ENCODE peak calls at places on chromosomes 16 and 17, in six cellular contexts. L is HFF-Myc, W is A673, C is endothelial cell of umbilical vein, I is lung, D is pancreas. E is an unnamed sample.
A peak's percentile ranks its signal among the peaks of the same experiment; 100 is the strongest.

GRCh38 chr17:8681175-8681949 is 50.8 kb upstream of the MYH10 start:
- DNase-seq in D (no peak), I (no peak), W (peak; percentile 44), L (peak; percentile 68), C (peak; percentile 98), E (peak; percentile 22)

GRCh38 chr17:11039342-11039741 is 201.5 kb upstream of the PIRT start:
- DNase-seq in W (no peak), L (no peak), C (no peak), D (no peak), I (no peak), E (no peak)

GRCh38 chr16:57786632-57787518 is 15.4 kb downstream of the KIFC3 start:
- DNase-seq in W (no peak), I (peak; percentile 54), C (no peak), L (no peak), D (no peak), E (peak; percentile 73)

GRCh38 chr16:1279081-1279944 is 23.4 kb downstream of the TPSD1 start:
- DNase-seq in L (no peak), C (no peak), W (no peak), I (no peak), D (no peak), E (no peak)

GRCh38 chr16:57446530-57447141 is 549 bp downstream of the CIAPIN1 start:
- DNase-seq in W (peak; percentile 34), D (peak; percentile 29), C (peak; percentile 43), L (no peak), I (peak; percentile 39), E (peak; percentile 42)

GRCh38 chr16:82046941-82047340 is 11.9 kb downstream of the HSD17B2 start:
- DNase-seq in D (no peak), I (peak; percentile 38), C (no peak), L (no peak), W (no peak), E (no peak)

GRCh38 chr17:2704031-2704889 is 7.3 kb downstream of the CLUH start:
- DNase-seq in I (no peak), W (no peak), L (no peak), D (peak; percentile 12), C (no peak), E (no peak)

GRCh38 chr17:76969598-76970172 is 101.5 kb downstream of the MGAT5B start:
- DNase-seq in D (no peak), I (no peak), C (no peak), W (peak; percentile 45), L (no peak), E (no peak)

GRCh38 chr16:53129281-53130192 is 74.7 kb downstream of the CHD9 start:
- DNase-seq in W (peak; percentile 48), I (no peak), L (no peak), D (peak; percentile 16), C (no peak), E (no peak)

GRCh38 chr16:12866981-12867551 is 34.3 kb upstream of the SHISA9 start:
- DNase-seq in I (no peak), L (no peak), D (no peak), C (no peak), W (no peak), E (no peak)

GRCh38 chr16:5575846-5576245 is 478.3 kb upstream of the EEF2KMT start:
- DNase-seq in C (no peak), W (no peak), D (no peak), L (no peak), I (no peak), E (no peak)

GRCh38 chr16:23640669-23640958 is 496 bp downstream of the PALB2 start:
- DNase-seq in D (no peak), L (no peak), C (no peak), I (no peak), W (peak; percentile 35), E (no peak)

GRCh38 chr17:29399634-29400033 is 9.5 kb downstream of the TAOK1 start:
- DNase-seq in L (no peak), W (no peak), C (no peak), D (no peak), I (no peak), E (no peak)

DNA sequence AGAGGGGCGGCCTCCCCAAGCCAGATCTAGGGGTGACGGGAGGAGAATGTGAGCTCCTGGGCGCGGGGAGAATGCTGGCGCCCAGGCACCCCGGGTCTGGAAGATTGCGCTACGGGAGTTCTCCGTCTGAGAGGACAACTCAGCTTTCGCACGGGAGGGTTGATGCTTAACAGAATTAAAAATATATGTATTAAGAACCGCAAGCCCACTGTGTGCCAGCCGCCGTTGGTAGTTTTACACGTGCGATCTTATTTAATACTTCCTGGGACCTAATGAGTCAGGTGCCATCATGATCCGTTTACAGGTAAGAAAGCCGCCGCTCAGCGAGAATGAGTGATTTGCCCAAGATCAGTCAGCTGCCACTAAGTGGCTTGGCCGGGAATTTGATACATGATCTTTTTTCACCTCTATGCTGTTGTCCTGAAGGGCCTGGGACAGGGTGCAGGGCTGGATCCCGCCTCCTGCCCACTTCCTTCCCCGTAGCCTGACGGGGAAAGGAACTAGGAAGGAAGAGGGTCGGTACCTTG is 784 bp downstream of the VAT1L start:
- DNase-seq in C (no peak), L (no peak), W (no peak), I (no peak), D (no peak), E (no peak)
- H3K4me3 ChIP-seq in C (peak overlapping the region; percentile 61), L (peak overlapping the region; percentile 44), W (no peak overlapping the region), I (no peak overlapping the region), D (peak overlapping the region; percentile 29), E (peak overlapping the region; percentile 66)

DNA sequence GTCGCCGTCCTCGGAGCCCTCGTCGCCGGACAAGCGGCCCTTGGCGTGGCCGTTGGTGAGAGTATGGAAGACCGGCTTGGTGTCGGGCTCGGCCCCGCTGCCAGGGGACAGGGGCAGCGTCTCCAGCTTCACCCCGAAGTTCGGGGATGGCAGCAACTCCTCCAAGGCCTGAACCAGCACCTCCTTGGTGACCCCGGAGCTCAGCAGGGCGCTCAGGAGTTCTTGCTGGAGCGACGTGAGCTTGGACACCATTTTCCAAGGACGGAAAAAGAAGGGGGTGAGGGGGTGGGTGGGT is 279 bp downstream of the HNF1B start:
- DNase-seq in I (no peak), W (no peak), L (no peak), D (no peak), C (no peak), E (no peak)
- H3K4me3 ChIP-seq in I (peak overlapping the region; percentile 57), W (no peak overlapping the region), L (no peak overlapping the region), D (peak overlapping the region; percentile 56), C (no peak overlapping the region), E (no peak overlapping the region)

GRCh38 chr16:29736112-29736511 is 9.7 kb downstream of the C16orf54 start:
- DNase-seq in I (no peak), L (no peak), D (no peak), W (no peak), C (no peak), E (no peak)
- H3K4me3 ChIP-seq in I (no peak overlapping the region), L (no peak overlapping the region), D (no peak overlapping the region), W (no peak overlapping the region), C (no peak overlapping the region), E (no peak overlapping the region)

DNA sequence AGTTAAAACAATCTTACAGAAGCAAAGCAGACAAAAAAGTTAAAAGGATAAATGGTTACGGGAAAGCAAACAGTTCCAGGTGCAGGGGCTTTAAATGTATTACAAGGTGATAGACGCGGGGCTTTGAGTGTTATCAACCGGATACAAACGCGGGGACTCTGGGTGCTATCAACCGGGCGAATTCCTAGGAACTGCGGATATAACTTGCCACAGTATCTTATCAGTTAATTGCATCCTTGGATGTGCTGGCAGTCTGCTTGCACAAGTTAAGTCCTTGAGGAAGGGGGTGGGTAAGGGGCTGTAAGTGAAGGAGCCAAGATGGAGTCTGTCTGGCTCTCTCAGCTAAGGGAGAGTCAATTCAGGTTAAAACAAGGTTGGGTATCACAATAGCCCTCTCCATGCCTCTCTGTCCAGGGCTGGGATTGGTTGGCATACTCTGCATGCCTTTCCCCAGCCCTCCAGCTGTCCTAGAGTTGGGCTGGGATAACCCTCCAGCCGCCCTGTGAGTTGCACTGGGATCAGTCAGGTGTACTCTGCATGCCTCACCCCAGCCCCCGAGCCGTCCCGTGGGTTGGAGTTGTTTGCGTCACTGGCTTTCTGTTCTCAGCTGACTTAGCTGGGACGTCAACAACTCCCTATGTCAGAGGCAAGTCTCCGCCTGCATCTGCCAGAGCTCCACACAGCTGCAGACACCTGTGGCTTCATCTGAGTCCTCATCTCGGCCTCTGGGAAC is 40.9 kb downstream of the TMEM235 start:
- DNase-seq in W (no peak), I (peak; percentile 80), C (no peak), L (no peak), D (peak; percentile 79), E (no peak)
- H3K4me3 ChIP-seq in W (no peak overlapping the region), I (no peak overlapping the region), C (no peak overlapping the region), L (no peak overlapping the region), D (peak overlapping the region; percentile 9), E (no peak overlapping the region)

GRCh38 chr17:57984936-57985674 is 2.9 kb downstream of the VEZF1 start:
- DNase-seq in I (no peak), D (no peak), W (no peak), L (no peak), C (no peak), E (no peak)

GRCh38 chr17:57982452-57983170 is 5.4 kb downstream of the VEZF1 start:
- DNase-seq in L (no peak), D (no peak), I (no peak), C (no peak), W (no peak), E (no peak)

GRCh38 chr17:57984226-57984890 is 3.7 kb downstream of the VEZF1 start:
- DNase-seq in D (no peak), I (no peak), L (no peak), C (no peak), W (no peak), E (no peak)

GRCh38 chr17:57985675-57985974 is 2.4 kb downstream of the VEZF1 start:
- DNase-seq in C (peak; percentile 50), D (no peak), W (peak; percentile 52), L (no peak), I (no peak), E (no peak)

GRCh38 chr17:57983446-57983845 is 4.6 kb downstream of the VEZF1 start:
- DNase-seq in W (no peak), L (no peak), D (no peak), I (no peak), C (no peak), E (no peak)
- H3K4me3 ChIP-seq in W (no peak overlapping the region), L (no peak overlapping the region), D (no peak overlapping the region), I (no peak overlapping the region), C (no peak overlapping the region), E (no peak overlapping the region)

GRCh38 chr16:67900156-67900555 is 7.1 kb downstream of the PSKH1 start:
- DNase-seq in C (no peak), I (no peak), D (no peak), W (no peak), L (no peak), E (no peak)

GRCh38 chr16:67893791-67894399 is 841 bp downstream of the PSKH1 start:
- DNase-seq in W (no peak), I (no peak), D (no peak), L (no peak), C (no peak), E (no peak)

GRCh38 chr16:67901734-67902133 is 8.7 kb downstream of the PSKH1 start:
- DNase-seq in L (no peak), C (no peak), D (no peak), I (no peak), W (no peak), E (no peak)

GRCh38 chr16:67892899-67893790 is at the start of gene PSKH1:
- DNase-seq in L (peak; percentile 81), D (peak; percentile 96), I (peak; percentile 97), W (peak; percentile 98), C (peak; percentile 97), E (peak; percentile 98)

GRCh38 chr16:67897231-67897630 is 4.2 kb downstream of the PSKH1 start:
- DNase-seq in C (peak; percentile 95), L (no peak), I (no peak), D (no peak), W (no peak), E (no peak)
- H3K4me3 ChIP-seq in C (no peak overlapping the region), L (no peak overlapping the region), I (no peak overlapping the region), D (no peak overlapping the region), W (no peak overlapping the region), E (no peak overlapping the region)